ENCODE peak calls at places on chromosomes 11 and 22, in six cellular contexts. U, P, Z, L, R and I are unnamed samples. For H3K4me1, the result is how much of the 10 kb centered on the place peaks cover.

GRCh38 chr22:40216041-40216756 is 38.5 kb downstream of the TNRC6B start:
- DNase-seq in U (no peak), P (no peak), Z (no peak), L (no peak), R (no peak), I (no peak)

GRCh38 chr11:128398517-128399152 is 188.7 kb downstream of the ETS1 start:
- DNase-seq in U (no peak), P (no peak), Z (no peak), L (no peak), R (no peak), I (no peak)

GRCh38 chr11:129278586-129279319 is 86.6 kb upstream of the ARHGAP32 start:
- DNase-seq in U (peak), P (peak), Z (no peak), L (peak), R (peak), I (peak)

GRCh38 chr11:29184939-29185890 is 831.6 kb downstream of the KCNA4 start:
- DNase-seq in U (peak), P (no peak), Z (no peak), L (no peak), R (peak), I (peak)

GRCh38 chr11:13965337-13965736 is 2.8 kb downstream of the SPON1 start:
- DNase-seq in U (no peak), P (no peak), Z (no peak), L (no peak), R (no peak), I (no peak)

GRCh38 chr11:119421941-119422504 is 949 bp downstream of the THY1 start:
- DNase-seq in U (no peak), P (no peak), Z (no peak), L (no peak), R (no peak), I (peak)

GRCh38 chr22:18110194-18110943 is at the start of gene TUBA8:
- DNase-seq in U (peak), P (peak), Z (no peak), L (peak), R (peak), I (peak)

GRCh38 chr11:110463153-110463552 is 33.4 kb downstream of the FDX1 start:
- DNase-seq in U (peak), P (peak), Z (peak), L (no peak), R (no peak), I (peak)

GRCh38 chr11:60842688-60843605 is 1.0 kb downstream of the CCDC86 start:
- DNase-seq in U (peak), P (no peak), Z (no peak), L (peak), R (no peak), I (peak)

GRCh38 chr11:126824035-126824607 is 176.4 kb downstream of the KIRREL3 start:
- DNase-seq in U (no peak), P (no peak), Z (peak), L (no peak), R (no peak), I (no peak)

GRCh38 chr22:39703890-39704658 is 133.5 kb downstream of the CACNA1I start:
- DNase-seq in U (no peak), P (peak), Z (no peak), L (peak), R (no peak), I (no peak)

GRCh38 chr11:107928767-107929507 is 689 bp downstream of the RAB39A start:
- DNase-seq in U (no peak), P (no peak), Z (no peak), L (peak), R (no peak), I (no peak)

GRCh38 chr11:64864135-64864472 is 14.3 kb downstream of the EHD1 start:
- DNase-seq in U (no peak), P (no peak), Z (no peak), L (peak), R (no peak), I (no peak)

GRCh38 chr22:49771266-49772065 is 56.2 kb downstream of the BRD1 start:
- DNase-seq in U (no peak), P (peak), Z (no peak), L (peak), R (no peak), I (no peak)

GRCh38 chr11:124600924-124601323 is 10.3 kb upstream of the PANX3 start:
- DNase-seq in U (no peak), P (no peak), Z (no peak), L (no peak), R (no peak), I (no peak)

GRCh38 chr11:75777461-75778110 is 9.0 kb downstream of the DGAT2 start:
- DNase-seq in U (no peak), P (no peak), Z (no peak), L (peak), R (no peak), I (no peak)

GRCh38 chr22:33921576-33922181 is 1.4 kb upstream of the LARGE1 start:
- DNase-seq in U (peak), P (peak), Z (no peak), L (peak), R (peak), I (peak)

GRCh38 chr22:41237707-41238569 is 2.8 kb downstream of the CHADL start:
- DNase-seq in U (peak), P (peak), Z (no peak), L (peak), R (peak), I (peak)

GRCh38 chr11:293293-293851 is 4.4 kb downstream of the PGGHG start:
- DNase-seq in U (no peak), P (peak), Z (no peak), L (peak), R (no peak), I (no peak)

GRCh38 chr11:119723243-119723951 is 5.6 kb downstream of the NECTIN1 start:
- DNase-seq in U (no peak), P (no peak), Z (no peak), L (peak), R (no peak), I (no peak)

GRCh38 chr11:68839953-68840641 is 1.6 kb downstream of the CPT1A start:
- DNase-seq in U (no peak), P (no peak), Z (no peak), L (no peak), R (no peak), I (peak)

GRCh38 chr11:2892215-2893020 is 6.8 kb upstream of the CDKN1C start:
- DNase-seq in U (peak), P (peak), Z (peak), L (peak), R (no peak), I (peak)

GRCh38 chr11:67610302-67610868 is 3.6 kb downstream of the NDUFV1 start:
- DNase-seq in U (no peak), P (no peak), Z (no peak), L (peak), R (no peak), I (no peak)
- H3K4me3 ChIP-seq in U (no peak), P (no peak), Z (no peak), L (no peak), R (no peak), I (no peak)

GRCh38 chr11:27467181-27467913 is 5.2 kb downstream of the LGR4 start:
- DNase-seq in U (no peak), P (no peak), Z (no peak), L (no peak), R (no peak), I (no peak)
- H3K4me1 ChIP-seq in U (half or more), P (under half), Z (under half), L (under half), R (half or more), I (under half)

GRCh38 chr22:46871826-46872225 is 109.4 kb downstream of the TBC1D22A start:
- DNase-seq in U (no peak), P (no peak), Z (no peak), L (no peak), R (no peak), I (no peak)
- H3K4me3 ChIP-seq in U (no peak), P (no peak), Z (no peak), L (no peak), R (no peak), I (no peak)

GRCh38 chr11:7332451-7332850 is 80.7 kb downstream of the SYT9 start:
- DNase-seq in U (no peak), P (no peak), Z (no peak), L (no peak), R (no peak), I (no peak)

DNA sequence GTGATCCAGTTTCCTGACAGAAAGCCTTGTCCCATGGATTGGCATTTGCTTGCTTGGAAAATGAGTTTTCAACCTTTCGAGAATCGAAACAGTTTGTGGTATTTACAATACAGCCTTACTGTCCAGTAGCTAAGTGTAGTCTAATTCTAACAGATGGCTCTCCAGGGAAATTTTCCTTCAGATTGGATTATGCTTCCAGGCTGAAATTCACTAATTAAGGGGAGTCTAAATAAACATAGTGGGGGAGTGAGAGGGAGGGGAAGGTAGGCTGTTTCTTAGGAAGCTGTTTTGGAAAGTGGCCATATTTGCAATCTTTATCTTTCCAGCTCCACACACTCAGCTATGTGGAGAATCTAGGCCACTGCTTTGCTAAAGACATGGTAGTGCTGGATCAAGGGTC is 81.3 kb downstream of the SYT9 start:
- DNase-seq in U (no peak), P (no peak), Z (no peak), L (no peak), R (no peak), I (no peak)
- H3K4me1 ChIP-seq in U (under half), P (under half), Z (under half), L (under half), R (under half), I (under half)

DNA sequence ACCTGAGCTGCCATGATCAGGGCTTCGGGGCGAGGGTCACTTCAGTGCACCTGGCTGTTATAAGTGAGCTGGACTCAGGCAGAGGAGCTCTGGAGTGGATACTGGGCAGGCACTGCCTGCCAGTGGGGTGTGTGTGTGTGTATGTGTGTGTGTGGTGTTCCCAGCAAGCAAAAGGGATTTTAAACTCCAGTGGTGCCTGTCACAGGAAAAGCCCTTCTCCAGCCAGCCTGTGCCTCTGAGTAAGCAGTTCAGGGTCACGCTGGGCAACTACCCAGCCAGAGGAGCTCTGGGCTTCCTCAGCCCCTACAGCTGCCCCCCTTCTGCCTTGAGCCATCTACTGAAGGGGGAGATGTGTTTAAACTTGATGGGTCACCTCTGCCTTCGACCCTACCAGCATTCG is 109.0 kb downstream of the OSBP2 start:
- DNase-seq in U (no peak), P (no peak), Z (no peak), L (no peak), R (no peak), I (no peak)
- H3K4me3 ChIP-seq in U (peak), P (no peak), Z (no peak), L (no peak), R (peak), I (no peak)

DNA sequence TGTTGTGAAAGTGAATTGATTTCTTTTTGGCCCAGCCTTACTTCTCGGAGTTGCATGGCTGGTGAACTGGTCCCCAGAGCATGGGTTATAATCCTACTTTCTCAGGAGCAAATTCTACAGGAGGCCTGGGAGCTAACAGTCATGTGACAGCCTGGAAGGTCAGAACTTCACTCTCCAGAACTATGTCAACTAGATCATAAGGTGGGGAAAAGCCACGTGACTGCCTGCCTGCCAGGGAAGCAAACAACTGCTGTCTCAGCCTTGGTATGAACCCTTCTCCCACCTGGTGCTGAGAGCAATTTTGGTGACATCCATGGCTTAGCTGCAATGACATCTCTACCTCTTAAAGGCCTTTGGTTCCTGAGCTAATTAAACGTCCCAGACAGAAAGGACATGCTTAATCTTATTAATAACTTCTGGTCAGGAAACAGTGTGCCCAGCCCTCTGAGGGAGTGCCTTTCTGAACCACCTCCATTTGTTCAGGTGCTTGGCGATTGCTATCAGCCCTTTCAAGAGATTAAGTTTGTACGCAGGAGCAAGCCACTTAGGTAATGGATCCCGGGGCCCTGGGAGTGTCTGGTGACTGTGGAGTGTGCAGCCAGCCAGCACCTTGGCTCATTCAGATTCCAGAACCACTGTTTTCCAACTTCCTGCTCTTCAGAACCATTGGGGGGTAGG is 1.4 kb upstream of the CREB3L1 start:
- DNase-seq in U (no peak), P (no peak), Z (no peak), L (no peak), R (no peak), I (no peak)
- H3K4me1 ChIP-seq in U (under half), P (under half), Z (under half), L (half or more), R (under half), I (under half)

DNA sequence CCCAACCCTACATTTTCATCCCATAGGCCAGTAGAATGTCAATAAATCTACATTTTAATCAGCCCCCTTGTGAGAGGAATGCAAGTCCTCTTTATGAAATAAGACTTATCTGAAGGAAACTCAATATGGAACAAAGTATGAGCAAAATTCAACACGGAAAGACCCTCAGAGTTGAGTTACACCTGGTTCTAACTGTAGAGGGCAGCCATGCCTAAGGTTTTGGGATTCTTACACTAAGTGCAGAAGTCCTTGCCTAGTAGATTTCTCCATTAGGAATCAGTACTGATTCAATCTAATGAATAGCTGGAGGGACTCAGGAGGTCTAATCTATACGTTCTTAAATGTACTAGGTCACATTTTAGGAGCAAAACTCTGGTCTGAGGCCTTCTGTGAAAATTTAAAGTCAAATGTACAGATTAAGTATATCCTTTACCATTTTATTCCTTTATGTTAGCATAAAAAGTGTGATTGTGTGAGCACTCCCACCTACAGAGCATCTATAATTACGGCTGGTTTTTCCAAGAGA is 904.5 kb downstream of the DLG2 start:
- DNase-seq in U (no peak), P (no peak), Z (no peak), L (no peak), R (no peak), I (no peak)
- H3K4me3 ChIP-seq in U (no peak), P (no peak), Z (no peak), L (no peak), R (no peak), I (no peak)

GRCh38 chr22:42298746-42299145 is 28.3 kb upstream of the TCF20 start:
- DNase-seq in U (no peak), P (no peak), Z (no peak), L (no peak), R (no peak), I (no peak)
- H3K4me1 ChIP-seq in U (under half), P (under half), Z (under half), L (under half), R (under half), I (under half)

DNA sequence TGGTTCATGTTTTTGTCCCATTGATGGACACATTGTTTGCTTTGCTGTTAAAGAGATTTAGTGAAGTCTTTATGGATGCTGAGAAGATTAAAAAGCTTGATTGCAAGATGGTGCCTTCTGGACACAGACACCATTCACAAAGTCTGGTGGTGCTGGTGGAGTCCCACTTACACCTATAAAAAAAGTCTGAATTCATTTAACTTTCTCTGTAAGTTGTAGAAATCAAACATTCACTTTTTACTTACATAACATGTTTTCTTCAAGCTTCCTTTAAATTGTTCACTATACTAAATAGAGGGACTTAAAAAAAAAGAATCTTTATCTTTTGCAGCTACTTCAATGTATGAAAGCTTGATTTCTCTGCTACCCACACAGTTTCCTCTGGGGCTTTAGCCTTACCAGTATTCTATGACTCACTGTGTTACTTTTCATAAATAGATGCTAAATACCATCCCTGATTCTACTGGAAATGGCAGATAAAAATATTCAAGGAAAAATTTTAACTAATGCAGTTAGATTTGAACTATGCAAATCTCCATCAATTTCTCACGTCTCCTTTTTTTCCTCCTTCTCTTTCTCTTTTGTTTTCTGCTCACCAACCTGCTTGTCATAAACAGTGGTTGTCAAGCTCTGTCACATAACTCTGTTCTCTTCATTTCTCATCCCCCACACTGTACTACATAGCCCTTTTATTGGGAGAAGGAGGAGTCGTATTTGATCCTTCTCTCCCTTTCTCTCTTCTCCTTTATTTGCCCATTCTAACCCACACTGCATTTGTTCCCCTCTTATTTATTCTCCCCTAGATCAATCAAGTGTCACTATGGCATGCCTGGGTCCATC is 89.7 kb downstream of the FAM76B start:
- DNase-seq in U (no peak), P (no peak), Z (no peak), L (no peak), R (peak), I (peak)
- H3K4me3 ChIP-seq in U (no peak), P (no peak), Z (no peak), L (no peak), R (no peak), I (peak)